ENCODE peak calls at places on chromosomes 2 and 18, in eight cellular contexts. K is lower lobe of right lung; O is effector memory CD4-positive, alpha-beta T cell; R is upper lobe of right lung; P is SJSA1; M is transverse colon; Q is GM23248; S is CD4-positive, alpha-beta T cell. Z is an unnamed sample.
A peak's percentile ranks its signal among the peaks of the same experiment; 100 is the strongest.

GRCh38 chr2:216064684-216065083 is 16.9 kb downstream of the PECR start:
- DNase-seq in Q (no peak), S (no peak), R (no peak), P (no peak), M (no peak), O (no peak), K (no peak), Z (no peak)

GRCh38 chr2:62215306-62216064 is 19.6 kb downstream of the B3GNT2 start:
- DNase-seq in S (no peak), O (no peak), K (no peak), Q (peak; percentile 75), R (no peak), M (peak; percentile 26), P (no peak), Z (no peak)

GRCh38 chr2:46964835-46965560 is 49.4 kb upstream of the MCFD2 start:
- DNase-seq in O (no peak), K (no peak), P (no peak), M (no peak), S (no peak), R (no peak), Q (no peak), Z (no peak)

GRCh38 chr2:241636983-241637232 is at the start of gene THAP4:
- DNase-seq in O (no peak), P (no peak), K (peak; percentile 82), M (peak; percentile 72), R (peak; percentile 90), S (peak; percentile 45), Q (peak; percentile 89), Z (no peak)

GRCh38 chr2:207516206-207516605 is 13.6 kb upstream of the CREB1 start:
- DNase-seq in R (no peak), O (no peak), K (no peak), P (no peak), M (no peak), Q (peak; percentile 73), S (no peak), Z (no peak)

GRCh38 chr2:39938035-39938835 is 159.2 kb upstream of the THUMPD2 start:
- DNase-seq in P (no peak), S (no peak), Q (peak; percentile 88), K (no peak), M (no peak), R (no peak), O (no peak), Z (peak; percentile 83)

GRCh38 chr18:73891572-73892421 is 255.8 kb downstream of the FBXO15 start:
- DNase-seq in R (no peak), Q (peak; percentile 8), K (no peak), P (no peak), O (no peak), S (no peak), M (no peak), Z (no peak)

GRCh38 chr2:10001551-10001950 is 41.8 kb upstream of the KLF11 start:
- DNase-seq in P (no peak), S (no peak), K (no peak), Q (no peak), O (no peak), R (no peak), M (no peak), Z (no peak)

GRCh38 chr2:121626777-121627524 is 22.3 kb downstream of the CLASP1 start:
- DNase-seq in K (peak; percentile 57), R (no peak), M (peak; percentile 14), O (no peak), P (no peak), Q (no peak), S (no peak), Z (no peak)

GRCh38 chr2:196314780-196315179 is 143.4 kb upstream of the STK17B start:
- DNase-seq in K (no peak), S (no peak), Q (peak; percentile 58), O (no peak), P (peak; percentile 57), R (no peak), M (no peak), Z (no peak)

GRCh38 chr2:238256594-238257104 is 16.8 kb upstream of the HES6 start:
- DNase-seq in R (peak; percentile 92), M (peak; percentile 90), O (peak; percentile 55), P (peak; percentile 90), K (peak; percentile 92), S (peak; percentile 62), Q (peak; percentile 70), Z (peak; percentile 23)

GRCh38 chr18:55339990-55340389 is 248.0 kb downstream of the TCF4 start:
- DNase-seq in R (no peak), M (no peak), K (no peak), Q (no peak), S (no peak), P (no peak), O (no peak), Z (no peak)

GRCh38 chr18:55337908-55338521 is 250.0 kb downstream of the TCF4 start:
- DNase-seq in K (no peak), O (no peak), R (peak; percentile 56), Q (peak; percentile 55), M (no peak), P (no peak), S (no peak), Z (no peak)

GRCh38 chr18:55337153-55337552 is 250.8 kb downstream of the TCF4 start:
- DNase-seq in O (no peak), P (no peak), K (no peak), M (no peak), R (no peak), Q (no peak), S (no peak), Z (no peak)

GRCh38 chr18:55340998-55341397 is 247.0 kb downstream of the TCF4 start:
- DNase-seq in M (no peak), S (no peak), K (no peak), Q (no peak), P (no peak), O (no peak), R (no peak), Z (no peak)

DNA sequence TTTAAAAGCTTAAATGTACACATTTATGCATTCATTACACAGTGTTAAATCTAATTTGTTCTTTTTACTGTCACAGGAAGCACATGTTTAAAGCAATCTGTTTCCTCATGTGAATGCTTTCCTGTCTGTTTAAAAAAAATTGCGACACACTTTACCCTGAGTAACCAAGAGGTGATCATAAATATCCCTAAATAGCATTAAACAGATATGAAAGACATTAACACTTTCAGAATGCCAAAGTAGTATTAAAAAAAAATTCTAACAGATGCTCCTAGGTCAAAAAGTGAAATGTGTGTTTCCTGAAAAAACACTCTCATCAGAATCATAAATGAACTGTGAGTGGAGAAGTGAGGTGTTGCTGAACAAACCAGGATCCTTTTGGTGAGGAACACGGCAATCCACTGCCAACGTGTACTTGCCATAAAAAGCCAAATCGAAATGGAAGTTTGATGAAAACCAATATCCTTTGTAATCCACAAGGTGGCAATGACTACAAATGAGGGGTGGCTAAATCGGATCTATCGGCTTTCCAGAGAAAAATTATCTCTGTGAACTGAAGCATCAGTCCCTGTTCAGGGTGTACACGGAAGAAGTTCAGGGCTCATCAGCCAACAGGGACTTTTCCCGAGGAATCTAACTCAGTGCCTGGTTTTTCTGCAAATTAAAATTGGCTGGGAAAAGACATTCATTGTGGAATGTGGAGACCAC is 248.9 kb downstream of the TCF4 start:
- DNase-seq in K (no peak), M (no peak), Q (peak; percentile 61), S (no peak), O (no peak), R (no peak), P (no peak), Z (no peak)
- H3K27ac ChIP-seq in K (peak overlapping the region; percentile 78), M (peak overlapping the region; percentile 36), Q (peak overlapping the region; percentile 59), S (no peak overlapping the region), O (no peak overlapping the region), R (peak overlapping the region; percentile 72), P (no peak overlapping the region), Z (no peak overlapping the region)

GRCh38 chr18:22314406-22314805 is 103.3 kb downstream of the CTAGE1 start:
- DNase-seq in S (no peak), K (no peak), O (no peak), M (no peak), P (no peak), Q (peak; percentile 96), R (no peak), Z (peak; percentile 85)
- H3K27ac ChIP-seq in S (no peak overlapping the region), K (no peak overlapping the region), O (no peak overlapping the region), M (no peak overlapping the region), P (no peak overlapping the region), Q (peak overlapping the region; percentile 91), R (no peak overlapping the region), Z (peak overlapping the region; percentile 92)

GRCh38 chr2:186256540-186256939 is 229.5 kb upstream of the ZC3H15 start:
- DNase-seq in R (no peak), K (no peak), M (no peak), Q (peak; percentile 56), P (no peak), S (no peak), O (no peak), Z (no peak)
- H3K27ac ChIP-seq in R (no peak overlapping the region), K (no peak overlapping the region), M (no peak overlapping the region), Q (no peak overlapping the region), P (no peak overlapping the region), S (no peak overlapping the region), O (no peak overlapping the region), Z (no peak overlapping the region)

GRCh38 chr2:54423213-54423612 is 32.9 kb upstream of the SPTBN1 start:
- DNase-seq in M (no peak), Q (no peak), P (no peak), S (no peak), O (no peak), R (no peak), K (no peak), Z (no peak)
- H3K27ac ChIP-seq in M (no peak overlapping the region), Q (no peak overlapping the region), P (no peak overlapping the region), S (no peak overlapping the region), O (no peak overlapping the region), R (no peak overlapping the region), K (peak overlapping the region; percentile 33), Z (no peak overlapping the region)

GRCh38 chr2:172457606-172458005 is 30.2 kb downstream of the ITGA6 start:
- DNase-seq in O (no peak), R (no peak), P (no peak), Q (no peak), M (no peak), S (no peak), K (no peak), Z (peak; percentile 11)

GRCh38 chr2:172462393-172463381 is 35.3 kb downstream of the ITGA6 start:
- DNase-seq in M (peak; percentile 44), Q (no peak), K (no peak), S (no peak), R (no peak), P (no peak), O (peak; percentile 39), Z (no peak)

GRCh38 chr2:172461591-172462392 is 34.4 kb downstream of the ITGA6 start:
- DNase-seq in K (peak; percentile 77), Q (peak; percentile 70), O (peak; percentile 62), P (peak; percentile 54), S (peak; percentile 79), R (peak; percentile 86), M (peak; percentile 84), Z (no peak)

GRCh38 chr2:172458561-172459124 is 31.3 kb downstream of the ITGA6 start:
- DNase-seq in M (no peak), K (no peak), O (no peak), S (no peak), R (no peak), Q (no peak), P (no peak), Z (no peak)

GRCh38 chr2:172460780-172461201 is 33.4 kb downstream of the ITGA6 start:
- DNase-seq in O (no peak), M (no peak), P (no peak), S (no peak), Q (peak; percentile 53), K (no peak), R (no peak), Z (no peak)
- H3K27ac ChIP-seq in O (peak overlapping the region; percentile 64), M (peak overlapping the region; percentile 90), P (peak overlapping the region; percentile 0), S (peak overlapping the region; percentile 49), Q (peak overlapping the region; percentile 14), K (no peak overlapping the region), R (no peak overlapping the region), Z (no peak overlapping the region)

GRCh38 chr2:70121627-70122372 is 34.5 kb downstream of the PCBP1 start:
- DNase-seq in R (no peak), M (no peak), Q (no peak), O (no peak), P (no peak), S (no peak), K (no peak), Z (no peak)
- H3K27ac ChIP-seq in R (peak overlapping the region; percentile 52), M (peak overlapping the region; percentile 28), Q (no peak overlapping the region), O (no peak overlapping the region), P (no peak overlapping the region), S (no peak overlapping the region), K (peak overlapping the region; percentile 59), Z (no peak overlapping the region)